ENCODE peak calls at places on chromosomes 3 and 15, in seven cellular contexts. One of them, this sample, is unnamed.

GRCh38 chr3:44104668-44105321 is 136.9 kb upstream of the TOPAZ1 start:
- DNase-seq in HCT116: peak; percentile 78
- DNase-seq in A549: peak; percentile 38
- DNase-seq in dorsolateral prefrontal cortex: no peak
- DNase-seq in CD4-positive, alpha-beta T cell: no peak
- DNase-seq in GM20000: peak; percentile 72
- DNase-seq in GM23338: no peak
- DNase-seq in this sample: peak; percentile 67

GRCh38 chr15:99651023-99651807 is 82.0 kb downstream of the LYSMD4 start:
- DNase-seq in HCT116: no peak
- DNase-seq in A549: peak; percentile 8
- DNase-seq in dorsolateral prefrontal cortex: peak; percentile 39
- DNase-seq in CD4-positive, alpha-beta T cell: no peak
- DNase-seq in GM20000: no peak
- DNase-seq in GM23338: no peak
- DNase-seq in this sample: peak; percentile 73

GRCh38 chr15:80777137-80777536 is 2.0 kb upstream of the CEMIP start:
- DNase-seq in HCT116: no peak
- DNase-seq in A549: peak; percentile 37
- DNase-seq in dorsolateral prefrontal cortex: no peak
- DNase-seq in CD4-positive, alpha-beta T cell: no peak
- DNase-seq in GM20000: no peak
- DNase-seq in GM23338: no peak
- DNase-seq in this sample: peak; percentile 58

GRCh38 chr3:12454076-12454807 is 30.0 kb upstream of the TSEN2 start:
- DNase-seq in HCT116: no peak
- DNase-seq in A549: no peak
- DNase-seq in dorsolateral prefrontal cortex: no peak
- DNase-seq in CD4-positive, alpha-beta T cell: no peak
- DNase-seq in GM20000: no peak
- DNase-seq in GM23338: no peak
- DNase-seq in this sample: peak; percentile 23

GRCh38 chr3:183468424-183468823 is 40.0 kb upstream of the MCF2L2 start:
- DNase-seq in HCT116: no peak
- DNase-seq in A549: no peak
- DNase-seq in dorsolateral prefrontal cortex: no peak
- DNase-seq in CD4-positive, alpha-beta T cell: no peak
- DNase-seq in GM20000: no peak
- DNase-seq in GM23338: no peak
- DNase-seq in this sample: no peak

GRCh38 chr15:66131831-66132230 is 121.7 kb downstream of the MEGF11 start:
- DNase-seq in HCT116: no peak
- DNase-seq in A549: no peak
- DNase-seq in dorsolateral prefrontal cortex: no peak
- DNase-seq in CD4-positive, alpha-beta T cell: no peak
- DNase-seq in GM20000: no peak
- DNase-seq in GM23338: no peak
- DNase-seq in this sample: no peak

GRCh38 chr3:107208100-107208499 is 169.1 kb upstream of the CCDC54 start:
- DNase-seq in HCT116: peak; percentile 28
- DNase-seq in A549: peak; percentile 49
- DNase-seq in dorsolateral prefrontal cortex: no peak
- DNase-seq in CD4-positive, alpha-beta T cell: no peak
- DNase-seq in GM20000: no peak
- DNase-seq in GM23338: no peak
- DNase-seq in this sample: peak; percentile 95

GRCh38 chr15:49290204-49290603 is 120.2 kb downstream of the GALK2 start:
- DNase-seq in HCT116: no peak
- DNase-seq in A549: no peak
- DNase-seq in dorsolateral prefrontal cortex: no peak
- DNase-seq in CD4-positive, alpha-beta T cell: no peak
- DNase-seq in GM20000: no peak
- DNase-seq in GM23338: no peak
- DNase-seq in this sample: no peak

GRCh38 chr3:130411310-130411709 is 65.8 kb downstream of the COL6A5 start:
- DNase-seq in HCT116: no peak
- DNase-seq in A549: no peak
- DNase-seq in dorsolateral prefrontal cortex: no peak
- DNase-seq in CD4-positive, alpha-beta T cell: no peak
- DNase-seq in GM20000: no peak
- DNase-seq in GM23338: no peak
- DNase-seq in this sample: no peak

GRCh38 chr3:192445768-192446644 is 281.3 kb downstream of the FGF12 start:
- DNase-seq in HCT116: no peak
- DNase-seq in A549: no peak
- DNase-seq in dorsolateral prefrontal cortex: peak; percentile 43
- DNase-seq in CD4-positive, alpha-beta T cell: no peak
- DNase-seq in GM20000: no peak
- DNase-seq in GM23338: no peak
- DNase-seq in this sample: peak; percentile 15

GRCh38 chr15:67741313-67741712 is 84.0 kb upstream of the SKOR1 start:
- DNase-seq in HCT116: no peak
- DNase-seq in A549: no peak
- DNase-seq in dorsolateral prefrontal cortex: no peak
- DNase-seq in CD4-positive, alpha-beta T cell: no peak
- DNase-seq in GM20000: no peak
- DNase-seq in GM23338: no peak
- DNase-seq in this sample: no peak

GRCh38 chr3:69386535-69387385 is 872 bp upstream of the FRMD4B start:
- DNase-seq in HCT116: no peak
- DNase-seq in A549: no peak
- DNase-seq in dorsolateral prefrontal cortex: no peak
- DNase-seq in CD4-positive, alpha-beta T cell: no peak
- DNase-seq in GM20000: no peak
- DNase-seq in GM23338: peak; percentile 41
- DNase-seq in this sample: no peak

GRCh38 chr3:161475905-161476304 is 20.7 kb upstream of the OTOL1 start:
- DNase-seq in HCT116: peak; percentile 72
- DNase-seq in A549: peak; percentile 45
- DNase-seq in dorsolateral prefrontal cortex: no peak
- DNase-seq in CD4-positive, alpha-beta T cell: no peak
- DNase-seq in GM20000: no peak
- DNase-seq in GM23338: no peak
- DNase-seq in this sample: no peak

GRCh38 chr15:75436861-75437260 is 14.6 kb downstream of the SIN3A start:
- DNase-seq in HCT116: no peak
- DNase-seq in A549: no peak
- DNase-seq in dorsolateral prefrontal cortex: no peak
- DNase-seq in CD4-positive, alpha-beta T cell: no peak
- DNase-seq in GM20000: no peak
- DNase-seq in GM23338: no peak
- DNase-seq in this sample: no peak

GRCh38 chr15:32028921-32029320 is 1.4 kb upstream of the CHRNA7 start:
- DNase-seq in HCT116: no peak
- DNase-seq in A549: peak; percentile 11
- DNase-seq in dorsolateral prefrontal cortex: no peak
- DNase-seq in CD4-positive, alpha-beta T cell: no peak
- DNase-seq in GM20000: no peak
- DNase-seq in GM23338: peak; percentile 80
- DNase-seq in this sample: no peak

GRCh38 chr3:127069814-127070440 is 87.0 kb downstream of the PLXNA1 start:
- DNase-seq in HCT116: no peak
- DNase-seq in A549: no peak
- DNase-seq in dorsolateral prefrontal cortex: peak; percentile 10
- DNase-seq in CD4-positive, alpha-beta T cell: no peak
- DNase-seq in GM20000: no peak
- DNase-seq in GM23338: no peak
- DNase-seq in this sample: no peak

GRCh38 chr3:160473978-160474377 is 24.4 kb upstream of the TRIM59 start:
- DNase-seq in HCT116: no peak
- DNase-seq in A549: no peak
- DNase-seq in dorsolateral prefrontal cortex: no peak
- DNase-seq in CD4-positive, alpha-beta T cell: no peak
- DNase-seq in GM20000: no peak
- DNase-seq in GM23338: no peak
- DNase-seq in this sample: peak; percentile 95

GRCh38 chr3:136546718-136547117 is 205.5 kb downstream of the STAG1 start:
- DNase-seq in HCT116: peak; percentile 10
- DNase-seq in A549: peak; percentile 16
- DNase-seq in dorsolateral prefrontal cortex: no peak
- DNase-seq in CD4-positive, alpha-beta T cell: no peak
- DNase-seq in GM20000: peak; percentile 7
- DNase-seq in GM23338: peak; percentile 37
- DNase-seq in this sample: no peak
- TF ChIP-seq CTCF in HCT116: peak; percentile 36
- TF ChIP-seq CTCF in A549: no peak
- TF ChIP-seq CTCF in dorsolateral prefrontal cortex: no peak
- TF ChIP-seq CTCF in CD4-positive, alpha-beta T cell: no peak
- TF ChIP-seq CTCF in GM20000: no peak
- TF ChIP-seq CTCF in GM23338: peak; percentile 29
- TF ChIP-seq CTCF in this sample: peak; percentile 59

GRCh38 chr15:33086500-33087141 is 107.9 kb downstream of the FMN1 start:
- DNase-seq in HCT116: peak; percentile 42
- DNase-seq in A549: peak; percentile 71
- DNase-seq in dorsolateral prefrontal cortex: no peak
- DNase-seq in CD4-positive, alpha-beta T cell: no peak
- DNase-seq in GM20000: peak; percentile 27
- DNase-seq in GM23338: peak; percentile 70
- DNase-seq in this sample: peak; percentile 68
- TF ChIP-seq CTCF in HCT116: peak; percentile 53
- TF ChIP-seq CTCF in A549: peak; percentile 88
- TF ChIP-seq CTCF in dorsolateral prefrontal cortex: peak; percentile 63
- TF ChIP-seq CTCF in CD4-positive, alpha-beta T cell: peak; percentile 77
- TF ChIP-seq CTCF in GM20000: peak; percentile 18
- TF ChIP-seq CTCF in GM23338: peak; percentile 77
- TF ChIP-seq CTCF in this sample: peak; percentile 84

DNA sequence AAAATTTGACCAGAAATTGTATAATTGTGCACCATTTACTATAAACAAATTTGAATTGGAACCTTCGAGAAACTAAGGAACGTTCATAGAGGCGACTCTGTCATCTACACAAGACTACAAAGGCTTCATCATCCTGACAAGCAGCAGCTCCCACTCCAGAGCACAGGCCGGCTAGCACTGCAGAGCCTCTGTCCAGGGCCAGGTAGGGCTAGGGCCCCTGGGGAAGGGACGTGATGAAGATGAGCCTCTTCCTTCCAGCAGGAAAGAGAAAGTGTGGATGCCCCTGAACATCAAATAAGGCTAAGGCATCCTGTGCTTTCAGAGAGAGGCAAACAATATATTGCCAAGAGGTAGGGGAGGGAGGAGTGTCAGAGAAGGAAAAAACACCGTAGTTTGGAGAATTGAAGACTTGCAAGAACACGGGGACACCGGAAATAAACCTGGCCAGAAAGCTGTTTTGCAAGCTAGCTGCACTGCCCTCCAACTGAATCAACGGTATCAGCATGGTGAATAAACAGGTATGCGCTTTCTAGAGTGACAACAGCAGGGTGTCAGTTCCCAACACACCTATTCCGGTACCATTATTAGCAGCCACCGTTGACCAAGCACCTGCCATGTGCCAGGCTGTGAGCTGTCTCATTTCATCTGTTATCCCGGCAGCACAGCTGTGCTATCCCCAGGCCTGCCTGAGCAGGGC is 12.4 kb downstream of the XXYLT1 start:
- DNase-seq in HCT116: no peak
- DNase-seq in A549: no peak
- DNase-seq in dorsolateral prefrontal cortex: no peak
- DNase-seq in CD4-positive, alpha-beta T cell: no peak
- DNase-seq in GM20000: no peak
- DNase-seq in GM23338: no peak
- DNase-seq in this sample: no peak
- TF ChIP-seq CTCF in HCT116: no peak
- TF ChIP-seq CTCF in A549: no peak
- TF ChIP-seq CTCF in dorsolateral prefrontal cortex: no peak
- TF ChIP-seq CTCF in CD4-positive, alpha-beta T cell: no peak
- TF ChIP-seq CTCF in GM20000: no peak
- TF ChIP-seq CTCF in GM23338: no peak
- TF ChIP-seq CTCF in this sample: no peak

GRCh38 chr3:196609343-196609775 is 30.1 kb upstream of the NRROS start:
- DNase-seq in HCT116: peak; percentile 78
- DNase-seq in A549: peak; percentile 79
- DNase-seq in dorsolateral prefrontal cortex: peak; percentile 70
- DNase-seq in CD4-positive, alpha-beta T cell: peak; percentile 94
- DNase-seq in GM20000: peak; percentile 90
- DNase-seq in GM23338: peak; percentile 96
- DNase-seq in this sample: peak; percentile 67
- TF ChIP-seq CTCF in HCT116: peak; percentile 95
- TF ChIP-seq CTCF in A549: peak; percentile 80
- TF ChIP-seq CTCF in dorsolateral prefrontal cortex: peak; percentile 72
- TF ChIP-seq CTCF in CD4-positive, alpha-beta T cell: peak; percentile 99
- TF ChIP-seq CTCF in GM20000: peak; percentile 64
- TF ChIP-seq CTCF in GM23338: peak; percentile 97
- TF ChIP-seq CTCF in this sample: peak; percentile 96

GRCh38 chr3:170033489-170033888 is 4.3 kb upstream of the GPR160 start:
- DNase-seq in HCT116: no peak
- DNase-seq in A549: peak; percentile 9
- DNase-seq in dorsolateral prefrontal cortex: no peak
- DNase-seq in CD4-positive, alpha-beta T cell: peak; percentile 34
- DNase-seq in GM20000: no peak
- DNase-seq in GM23338: no peak
- DNase-seq in this sample: no peak

GRCh38 chr3:170040283-170040907 is 2.6 kb downstream of the GPR160 start:
- DNase-seq in HCT116: no peak
- DNase-seq in A549: no peak
- DNase-seq in dorsolateral prefrontal cortex: no peak
- DNase-seq in CD4-positive, alpha-beta T cell: no peak
- DNase-seq in GM20000: no peak
- DNase-seq in GM23338: peak; percentile 28
- DNase-seq in this sample: no peak

GRCh38 chr3:170037463-170038433 is at the start of gene GPR160:
- DNase-seq in HCT116: peak; percentile 64
- DNase-seq in A549: peak; percentile 67
- DNase-seq in dorsolateral prefrontal cortex: no peak
- DNase-seq in CD4-positive, alpha-beta T cell: peak; percentile 73
- DNase-seq in GM20000: peak; percentile 85
- DNase-seq in GM23338: peak; percentile 94
- DNase-seq in this sample: no peak

GRCh38 chr3:170043506-170043905 is 5.7 kb downstream of the GPR160 start:
- DNase-seq in HCT116: no peak
- DNase-seq in A549: no peak
- DNase-seq in dorsolateral prefrontal cortex: no peak
- DNase-seq in CD4-positive, alpha-beta T cell: no peak
- DNase-seq in GM20000: no peak
- DNase-seq in GM23338: no peak
- DNase-seq in this sample: no peak

DNA sequence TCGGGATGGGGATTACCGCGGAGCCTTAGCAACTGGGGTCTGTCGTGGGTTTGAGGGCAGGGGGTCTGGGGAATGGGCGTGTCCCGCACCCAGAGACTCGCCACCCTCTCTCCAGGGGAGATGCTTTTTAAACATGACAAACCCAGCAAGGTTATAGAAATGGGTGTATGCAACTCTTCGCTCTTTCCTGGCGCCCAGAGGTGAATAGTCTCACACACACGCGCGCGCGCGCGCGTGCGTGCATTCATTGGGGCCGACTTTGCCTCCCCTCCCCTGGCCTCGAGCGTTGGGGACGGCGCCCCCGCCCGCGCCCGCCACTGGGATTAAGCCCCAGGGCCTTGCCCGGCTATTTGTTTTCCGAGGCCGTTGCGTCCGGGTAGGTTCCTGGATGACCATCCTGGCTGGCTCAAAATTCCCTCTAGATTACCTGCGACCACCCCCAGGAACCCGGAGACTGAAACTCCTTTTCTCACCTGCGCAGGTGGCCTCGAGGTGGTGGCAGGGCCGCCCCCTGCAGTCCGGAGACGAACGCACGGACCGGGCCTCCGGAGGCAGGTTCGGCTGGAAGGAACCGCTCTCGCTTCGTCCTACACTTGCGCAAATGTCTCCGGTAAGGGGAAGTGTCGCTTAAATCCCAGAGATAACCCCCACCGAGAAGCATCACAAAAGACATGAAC is 777 bp downstream of the GPR160 start:
- DNase-seq in HCT116: no peak
- DNase-seq in A549: peak; percentile 8
- DNase-seq in dorsolateral prefrontal cortex: no peak
- DNase-seq in CD4-positive, alpha-beta T cell: peak; percentile 30
- DNase-seq in GM20000: peak; percentile 45
- DNase-seq in GM23338: peak; percentile 87
- DNase-seq in this sample: no peak
- TF ChIP-seq CTCF in HCT116: no peak
- TF ChIP-seq CTCF in A549: no peak
- TF ChIP-seq CTCF in dorsolateral prefrontal cortex: no peak
- TF ChIP-seq CTCF in CD4-positive, alpha-beta T cell: no peak
- TF ChIP-seq CTCF in GM20000: peak; percentile 20
- TF ChIP-seq CTCF in GM23338: peak; percentile 42
- TF ChIP-seq CTCF in this sample: no peak

This sample was measured in HFFc6.